ENCODE peak calls at places on chromosomes 16 and 17, in seven cellular contexts. W is tibial nerve, E is Calu3, K is GM10248, M is endothelial cell, U is AG10803, Z is lower lobe of right lung. B is an unnamed sample.

GRCh38 chr17:3588104-3588503 is 21.1 kb downstream of the TRPV1 start:
- DNase-seq in E (no peak), Z (no peak), W (no peak), M (no peak), K (no peak), U (no peak), B (no peak)

GRCh38 chr17:18891541-18891940 is 33.6 kb downstream of the PRPSAP2 start:
- DNase-seq in K (no peak), U (no peak), Z (no peak), M (no peak), W (no peak), E (no peak), B (no peak)

GRCh38 chr17:7774037-7774659 is 56.6 kb downstream of the DNAH2 start:
- DNase-seq in E (peak; percentile 53), W (no peak), Z (no peak), U (peak; percentile 43), M (no peak), K (no peak), B (no peak)

GRCh38 chr17:30188211-30188939 is 47.1 kb downstream of the SLC6A4 start:
- DNase-seq in E (no peak), Z (no peak), M (no peak), U (no peak), K (no peak), W (no peak), B (no peak)

GRCh38 chr17:34556951-34557350 is 22.4 kb upstream of the TMEM132E start:
- DNase-seq in U (no peak), K (no peak), W (no peak), E (no peak), M (no peak), Z (no peak), B (no peak)

GRCh38 chr16:1116693-1117077 is 20.6 kb upstream of the C1QTNF8 start:
- DNase-seq in E (no peak), W (no peak), M (no peak), K (no peak), U (no peak), Z (no peak), B (no peak)

GRCh38 chr17:34499576-34499975 is 79.8 kb upstream of the TMEM132E start:
- DNase-seq in E (peak; percentile 17), W (no peak), U (peak; percentile 9), Z (no peak), K (no peak), M (peak; percentile 54), B (no peak)

GRCh38 chr16:13543850-13544249 is 376.1 kb upstream of the ERCC4 start:
- DNase-seq in M (no peak), W (no peak), U (no peak), K (no peak), Z (no peak), E (no peak), B (no peak)

GRCh38 chr17:76199466-76199865 is 40.8 kb downstream of the RNF157 start:
- DNase-seq in U (no peak), M (no peak), Z (no peak), W (no peak), E (no peak), K (no peak), B (no peak)

GRCh38 chr16:23837553-23838308 is 1.9 kb downstream of the PRKCB start:
- DNase-seq in E (no peak), K (no peak), U (no peak), M (no peak), Z (no peak), W (no peak), B (no peak)

GRCh38 chr17:62064029-62064790 is 868 bp downstream of the MED13 start:
- DNase-seq in W (no peak), E (no peak), Z (no peak), M (no peak), K (no peak), U (peak; percentile 17), B (no peak)

GRCh38 chr16:525520-526180 is 1.9 kb upstream of the CAPN15 start:
- DNase-seq in Z (no peak), K (peak; percentile 67), E (peak; percentile 47), W (no peak), U (peak; percentile 82), M (no peak), B (no peak)

GRCh38 chr17:32461853-32462617 is 17.7 kb downstream of the PSMD11 start:
- DNase-seq in Z (no peak), W (peak; percentile 45), K (no peak), M (peak; percentile 69), U (peak; percentile 52), E (peak; percentile 75), B (peak; percentile 28)

GRCh38 chr16:76162046-76162445 is 115.2 kb upstream of the CNTNAP4 start:
- DNase-seq in Z (no peak), W (no peak), U (no peak), E (no peak), K (no peak), M (no peak), B (no peak)

GRCh38 chr17:63537001-63537400 is 13.3 kb upstream of the DCAF7 start:
- DNase-seq in K (no peak), M (no peak), Z (peak; percentile 3), E (no peak), U (no peak), W (no peak), B (no peak)

GRCh38 chr17:52648995-52649394 is 490.5 kb upstream of the CA10 start:
- DNase-seq in E (no peak), M (no peak), U (no peak), W (no peak), K (no peak), Z (no peak), B (no peak)

GRCh38 chr17:79797492-79798295 is 817 bp upstream of the CBX8 start:
- DNase-seq in K (no peak), Z (no peak), E (no peak), M (no peak), U (no peak), W (no peak), B (no peak)

GRCh38 chr17:68314916-68315535 is 23.7 kb downstream of the ARSG start:
- DNase-seq in M (no peak), Z (no peak), E (peak; percentile 52), W (peak; percentile 68), U (no peak), K (no peak), B (no peak)

GRCh38 chr17:44167181-44167861 is 3.2 kb upstream of the ASB16 start:
- DNase-seq in W (no peak), Z (no peak), U (no peak), M (no peak), E (no peak), K (no peak), B (no peak)

GRCh38 chr17:44174427-44174826 is 3.9 kb downstream of the ASB16 start:
- DNase-seq in E (no peak), K (no peak), M (no peak), Z (no peak), W (no peak), U (no peak), B (no peak)

GRCh38 chr17:44170135-44170498 is 387 bp upstream of the ASB16 start:
- DNase-seq in E (no peak), U (no peak), W (no peak), M (no peak), Z (no peak), K (no peak), B (no peak)

GRCh38 chr17:44171931-44172455 is 1.5 kb downstream of the ASB16 start:
- DNase-seq in Z (no peak), E (no peak), W (no peak), M (no peak), U (no peak), K (no peak), B (no peak)

DNA sequence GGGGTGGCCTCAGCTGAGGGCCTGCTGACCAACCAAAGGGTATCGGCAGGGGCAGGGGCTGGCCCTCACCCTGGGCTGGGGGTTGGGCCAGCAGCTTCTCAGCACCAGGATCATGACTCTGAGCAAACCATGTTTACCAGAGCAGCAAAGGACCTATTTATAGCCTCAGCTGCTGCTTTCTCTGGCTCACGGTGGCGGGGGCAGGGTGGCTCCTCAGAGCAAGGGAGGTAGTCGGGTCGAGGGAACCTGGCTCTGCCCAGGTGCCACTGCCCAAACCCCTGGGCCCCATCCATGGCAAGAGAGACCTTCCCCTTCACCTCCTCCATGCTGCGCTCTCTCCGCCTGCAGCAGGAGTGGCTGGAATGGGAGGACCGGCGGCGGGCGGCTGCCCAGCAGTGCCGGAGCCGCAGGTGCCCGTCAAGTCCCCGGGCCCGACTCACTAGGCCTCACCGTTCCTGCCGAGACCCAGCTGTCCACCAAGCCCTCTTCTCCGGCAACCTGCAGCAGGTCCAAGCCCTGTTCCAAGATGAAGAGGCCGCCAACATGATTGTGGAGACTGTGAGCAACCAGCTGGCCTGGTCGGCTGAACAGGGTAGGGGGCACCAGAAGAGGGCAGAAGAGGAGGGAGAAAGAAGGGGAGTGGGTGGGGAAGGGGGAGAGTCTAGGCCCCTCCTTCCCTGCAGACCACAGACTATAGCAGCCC is at the start of gene ASB16:
- DNase-seq in M (no peak), W (no peak), U (peak; percentile 25), E (no peak), Z (no peak), K (no peak), B (no peak)
- TF ChIP-seq CTCF in M (no peak), W (no peak), U (no peak), E (no peak), Z (no peak), K (no peak), B (no peak)

GRCh38 chr17:82205720-82206508 is 6.7 kb downstream of the CCDC57 start:
- DNase-seq in Z (peak; percentile 90), U (peak; percentile 86), K (peak; percentile 88), E (peak; percentile 85), M (peak; percentile 77), W (peak; percentile 84), B (peak; percentile 60)
- TF ChIP-seq CTCF in Z (peak; percentile 92), U (peak; percentile 84), K (peak; percentile 89), E (peak; percentile 88), M (peak; percentile 94), W (peak; percentile 87), B (peak; percentile 87)

GRCh38 chr16:2518823-2519710 is 1.1 kb upstream of the AMDHD2 start:
- DNase-seq in K (no peak), U (no peak), Z (peak; percentile 57), W (no peak), E (no peak), M (no peak), B (no peak)
- TF ChIP-seq CTCF in K (no peak), U (no peak), Z (no peak), W (no peak), E (no peak), M (no peak), B (no peak)

DNA sequence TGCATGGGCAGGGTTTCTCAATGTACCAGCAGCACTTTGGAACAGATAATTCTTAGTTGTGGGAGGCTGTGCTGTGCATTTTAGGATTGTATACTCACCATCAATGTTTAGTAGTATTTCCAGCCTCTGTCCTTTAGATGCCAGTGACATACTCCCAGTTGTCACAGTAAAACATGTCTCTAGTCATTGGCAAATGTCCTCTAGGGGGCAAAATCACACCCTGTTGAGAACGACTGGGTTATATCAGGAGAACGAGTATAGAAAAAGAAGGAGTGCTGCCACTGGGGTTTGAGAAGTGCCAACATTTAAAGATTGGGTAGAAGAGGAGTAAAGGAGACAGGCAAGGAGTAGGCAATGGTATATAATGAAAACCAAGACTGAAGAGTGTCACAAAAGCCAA is 37.9 kb upstream of the SMIM36 start:
- DNase-seq in M (no peak), K (no peak), W (no peak), E (peak; percentile 30), Z (no peak), U (peak; percentile 5), B (no peak)
- TF ChIP-seq CTCF in M (peak; percentile 30), K (peak; percentile 57), W (peak; percentile 15), E (no peak), Z (no peak), U (peak; percentile 40), B (no peak)

GRCh38 chr17:77354721-77355455 is 214.1 kb downstream of the SEC14L1 start:
- DNase-seq in Z (no peak), M (no peak), E (no peak), U (peak; percentile 99), K (peak; percentile 14), W (no peak), B (no peak)
- TF ChIP-seq CTCF in Z (no peak), M (no peak), E (no peak), U (peak; percentile 5), K (no peak), W (no peak), B (no peak)

B was measured in progenitor cell of endocrine pancreas.